ENCODE peak calls at places on chromosome X, in five cellular contexts. R is activated gamma-delta T cell treated with Interleukin-2 at 50 U/mL for 16 hours, C is kidney, V is HEK293T, S is head of caudate nucleus. J is an unnamed sample.

GRCh38 chrX:146707781-146708180 is 101.8 kb upstream of the CXorf51B start:
- DNase-seq in R (no peak), C (no peak), V (peak), S (no peak), J (no peak)

GRCh38 chrX:49915352-49916222 is 6.8 kb upstream of the CLCN5 start:
- DNase-seq in R (peak), C (no peak), V (peak), S (peak), J (no peak)

GRCh38 chrX:4379071-4379470 is 665.6 kb upstream of the PRKX start:
- DNase-seq in R (no peak), C (no peak), V (no peak), S (no peak), J (no peak)

GRCh38 chrX:79259073-79259689 is 108.0 kb downstream of the ITM2A start:
- DNase-seq in R (peak), C (no peak), V (no peak), S (peak), J (no peak)

GRCh38 chrX:105017641-105018040 is 202.9 kb downstream of the TEX13A start:
- DNase-seq in R (no peak), C (no peak), V (no peak), S (no peak), J (no peak)

GRCh38 chrX:112961981-112962380 is 121.3 kb upstream of the AMOT start:
- DNase-seq in R (no peak), C (no peak), V (no peak), S (no peak), J (no peak)

GRCh38 chrX:40173662-40174593 is 76.2 kb upstream of the BCOR start:
- DNase-seq in R (peak), C (no peak), V (no peak), S (no peak), J (no peak)

GRCh38 chrX:141839856-141840255 is 1.7 kb downstream of the MAGEC3 start:
- DNase-seq in R (no peak), C (no peak), V (no peak), S (no peak), J (no peak)

GRCh38 chrX:48465336-48465933 is 4.6 kb downstream of the SLC38A5 start:
- DNase-seq in R (no peak), C (no peak), V (no peak), S (no peak), J (no peak)

GRCh38 chrX:116667760-116668159 is 205.0 kb upstream of the CT83 start:
- DNase-seq in R (no peak), C (no peak), V (no peak), S (no peak), J (no peak)

GRCh38 chrX:54248309-54248708 is 65.3 kb upstream of the FAM120C start:
- DNase-seq in R (no peak), C (no peak), V (peak), S (no peak), J (no peak)